ENCODE peak calls at places on chromosomes 5 and 9, in four cellular contexts. H is sigmoid colon, O is transverse colon, Y is breast epithelium. E is an unnamed sample.

GRCh38 chr5:7850533-7851239 is at the start of gene CFAP90:
- DNase-seq in H (no peak), O (peak), Y (peak), E (no peak)

GRCh38 chr5:83472213-83472507 is 616 bp downstream of the VCAN start:
- DNase-seq in Y (no peak), H (no peak), O (no peak), E (no peak)

GRCh38 chr5:168486136-168486879 is at the start of gene RARS1:
- DNase-seq in Y (peak), H (peak), O (peak), E (no peak)

GRCh38 chr5:128276537-128277216 is 193.1 kb downstream of the SLC12A2 start:
- DNase-seq in O (no peak), Y (no peak), H (no peak), E (no peak)

GRCh38 chr9:133677126-133678010 is 41.2 kb downstream of the DBH start:
- DNase-seq in Y (no peak), H (no peak), O (no peak), E (no peak)

GRCh38 chr9:125472926-125473701 is 211.5 kb downstream of the GAPVD1 start:
- DNase-seq in O (no peak), Y (no peak), H (peak), E (no peak)

GRCh38 chr5:141343242-141343952 is at the start of gene PCDHGA3:
- DNase-seq in H (no peak), O (no peak), Y (no peak), E (no peak)

GRCh38 chr9:38020251-38021076 is 48.6 kb downstream of the SHB start:
- DNase-seq in Y (no peak), H (no peak), O (no peak), E (no peak)

GRCh38 chr9:107612136-107612535 is 122.6 kb upstream of the KLF4 start:
- DNase-seq in O (no peak), H (peak), Y (no peak), E (no peak)

GRCh38 chr9:13447551-13448422 is 168.3 kb upstream of the MPDZ start:
- DNase-seq in Y (no peak), O (no peak), H (no peak), E (no peak)

GRCh38 chr5:98872679-98873078 is 56.1 kb downstream of the CHD1 start:
- DNase-seq in H (no peak), Y (no peak), O (no peak), E (no peak)

GRCh38 chr5:95781101-95781583 is 41.4 kb downstream of the GLRX start:
- DNase-seq in Y (peak), H (peak), O (peak), E (no peak)

GRCh38 chr5:179605026-179605833 is 18.2 kb downstream of the HNRNPH1 start:
- DNase-seq in H (peak), Y (no peak), O (no peak), E (no peak)

GRCh38 chr9:69136781-69137180 is 37.3 kb upstream of the TJP2 start:
- DNase-seq in H (no peak), O (no peak), Y (no peak), E (peak)

GRCh38 chr5:42059291-42059690 is 134.2 kb downstream of the FBXO4 start:
- DNase-seq in Y (no peak), H (no peak), O (no peak), E (no peak)

GRCh38 chr5:135041145-135041587 is 7.1 kb upstream of the PITX1 start:
- DNase-seq in H (no peak), O (no peak), Y (no peak), E (no peak)

GRCh38 chr9:127546125-127546832 is 65.8 kb upstream of the STXBP1 start:
- DNase-seq in H (no peak), Y (no peak), O (peak), E (no peak)

GRCh38 chr9:107932036-107932435 is 442.5 kb upstream of the KLF4 start:
- DNase-seq in Y (no peak), H (no peak), O (no peak), E (no peak)

GRCh38 chr5:139655727-139656271 is 7.7 kb downstream of the CXXC5 start:
- DNase-seq in Y (peak), H (no peak), O (no peak), E (no peak)

GRCh38 chr5:30505014-30505886 is 688.2 kb upstream of the CDH6 start:
- DNase-seq in H (no peak), Y (no peak), O (no peak), E (no peak)

GRCh38 chr9:127972316-127972871 is 8.4 kb downstream of the EEIG1 start:
- DNase-seq in H (peak), O (no peak), Y (no peak), E (no peak)

GRCh38 chr9:6779417-6780241 is 21.9 kb downstream of the KDM4C start:
- DNase-seq in O (peak), Y (no peak), H (peak), E (no peak)

GRCh38 chr5:171764265-171764664 is 21.4 kb upstream of the SMIM23 start:
- DNase-seq in H (no peak), O (no peak), Y (no peak), E (peak)

GRCh38 chr9:109411818-109412352 is 86.2 kb downstream of the PTPN3 start:
- DNase-seq in O (no peak), Y (no peak), H (no peak), E (no peak)

GRCh38 chr9:133825555-133826198 is 87.5 kb upstream of the SARDH start:
- DNase-seq in H (no peak), Y (no peak), O (no peak), E (no peak)

GRCh38 chr5:55868846-55869245 is 17.7 kb downstream of the IL31RA start:
- DNase-seq in O (no peak), H (no peak), Y (no peak), E (no peak)

GRCh38 chr5:150644496-150644895 is 4.0 kb downstream of the SYNPO start:
- DNase-seq in O (no peak), H (no peak), Y (no peak), E (no peak)

GRCh38 chr9:89853931-89854330 is 249.1 kb downstream of the GADD45G start:
- DNase-seq in O (no peak), H (no peak), Y (peak), E (no peak)

GRCh38 chr5:676699-677076 is 16.5 kb downstream of the TPPP start:
- DNase-seq in O (no peak), H (peak), Y (no peak), E (no peak)

GRCh38 chr9:89137548-89138462 is 40.8 kb downstream of the SHC3 start:
- DNase-seq in H (peak), O (peak), Y (peak), E (no peak)

GRCh38 chr9:93954436-93955355 is at the start of gene BARX1:
- DNase-seq in Y (no peak), O (no peak), H (peak), E (no peak)

GRCh38 chr5:128407956-128408355 is 130.1 kb downstream of the FBN2 start:
- DNase-seq in Y (no peak), O (no peak), H (no peak), E (no peak)

GRCh38 chr9:98375138-98375726 is 119.8 kb upstream of the TBC1D2 start:
- DNase-seq in H (no peak), Y (no peak), O (no peak), E (no peak)

GRCh38 chr5:145484195-145484594 is 350.9 kb downstream of the PRELID2 start:
- DNase-seq in O (no peak), Y (no peak), H (no peak), E (no peak)

GRCh38 chr9:113602126-113603119 is 138.9 kb downstream of the RGS3 start:
- DNase-seq in Y (no peak), O (peak), H (peak), E (no peak)

GRCh38 chr9:136231478-136232297 is 13.9 kb downstream of the QSOX2 start:
- DNase-seq in O (no peak), Y (no peak), H (no peak), E (no peak)
- TF ChIP-seq POLR2A in O (no peak), Y (no peak), H (no peak), E (no peak)

DNA sequence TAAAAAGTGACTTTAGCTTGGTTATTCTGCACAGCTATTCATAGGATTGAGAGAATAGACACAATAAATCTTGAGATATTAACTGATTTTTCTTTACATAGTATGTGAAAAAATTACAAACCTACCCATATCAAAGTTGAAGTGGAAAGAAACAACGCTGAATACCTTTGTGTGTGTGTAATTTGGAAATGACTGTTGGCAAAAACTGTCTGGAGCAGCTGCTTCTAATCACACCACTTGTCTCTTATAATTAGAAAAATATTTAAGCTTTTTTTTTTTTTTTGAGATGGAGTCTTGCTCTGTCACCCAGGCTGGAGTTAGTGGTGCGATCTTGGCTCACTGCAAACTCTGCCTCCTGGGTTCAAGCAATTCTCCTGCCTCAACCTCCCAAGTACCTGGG is 110.8 kb upstream of the POC5 start:
- DNase-seq in O (no peak), H (no peak), Y (no peak), E (no peak)
- H3K27ac ChIP-seq in O (no peak), H (no peak), Y (no peak), E (no peak)

GRCh38 chr9:130237071-130237470 is 28.5 kb upstream of the HMCN2 start:
- DNase-seq in Y (no peak), O (no peak), H (peak), E (no peak)
- TF ChIP-seq POLR2AphosphoS5 in Y (no peak), O (no peak), H (peak), E (no peak)

GRCh38 chr9:135016876-135017275 is 70.6 kb upstream of the OLFM1 start:
- DNase-seq in H (no peak), O (no peak), Y (no peak), E (no peak)

GRCh38 chr9:135019224-135019623 is 68.2 kb upstream of the OLFM1 start:
- DNase-seq in O (no peak), H (no peak), Y (no peak), E (no peak)

GRCh38 chr9:135020481-135021392 is 66.7 kb upstream of the OLFM1 start:
- DNase-seq in O (no peak), H (no peak), Y (no peak), E (no peak)

GRCh38 chr9:135015986-135016640 is 71.4 kb upstream of the OLFM1 start:
- DNase-seq in H (no peak), O (no peak), Y (no peak), E (no peak)

GRCh38 chr9:135017916-135018915 is 69.3 kb upstream of the OLFM1 start:
- DNase-seq in O (no peak), H (no peak), Y (no peak), E (no peak)
- TF ChIP-seq POLR2A in O (no peak), H (no peak), Y (no peak), E (no peak)

GRCh38 chr5:35856186-35857003 is at the start of gene IL7R:
- DNase-seq in Y (no peak), O (no peak), H (no peak), E (no peak)
- H3K27ac ChIP-seq in Y (no peak), O (peak), H (no peak), E (peak)

GRCh38 chr9:99559776-99560175 is 261.9 kb upstream of the NR4A3 start:
- DNase-seq in Y (no peak), H (no peak), O (no peak), E (no peak)

GRCh38 chr9:99561435-99562262 is 260.0 kb upstream of the NR4A3 start:
- DNase-seq in Y (no peak), H (no peak), O (no peak), E (no peak)

GRCh38 chr9:99562263-99562565 is 259.5 kb upstream of the NR4A3 start:
- DNase-seq in H (no peak), O (no peak), Y (no peak), E (no peak)

GRCh38 chr9:99557816-99558215 is 263.9 kb upstream of the NR4A3 start:
- DNase-seq in O (no peak), Y (no peak), H (no peak), E (no peak)

GRCh38 chr9:99560561-99560960 is 261.1 kb upstream of the NR4A3 start:
- DNase-seq in H (no peak), Y (no peak), O (no peak), E (no peak)
- TF ChIP-seq POLR2AphosphoS5 in H (no peak), Y (no peak), O (no peak), E (no peak)